ENCODE peak calls at places on chromosomes 3 and 15, in five cellular contexts. One of them, this sample, is unnamed.

GRCh38 chr3:127114337-127115070 is 78.4 kb upstream of the PRR23E start:
- DNase-seq in fibroblast of lung: no peak
- DNase-seq in neuronal stem cell: no peak
- DNase-seq in neural progenitor cell: no peak
- DNase-seq in mesenchymal stem cell: no peak
- DNase-seq in this sample: no peak

GRCh38 chr3:157782236-157782635 is 279.0 kb upstream of the VEPH1 start:
- DNase-seq in fibroblast of lung: peak
- DNase-seq in neuronal stem cell: no peak
- DNase-seq in neural progenitor cell: no peak
- DNase-seq in mesenchymal stem cell: no peak
- DNase-seq in this sample: no peak

GRCh38 chr3:122403489-122403888 is 12.4 kb downstream of the WDR5B start:
- DNase-seq in fibroblast of lung: peak
- DNase-seq in neuronal stem cell: no peak
- DNase-seq in neural progenitor cell: no peak
- DNase-seq in mesenchymal stem cell: no peak
- DNase-seq in this sample: no peak

GRCh38 chr3:119571688-119572087 is 7.6 kb upstream of the ADPRH start:
- DNase-seq in fibroblast of lung: no peak
- DNase-seq in neuronal stem cell: no peak
- DNase-seq in neural progenitor cell: no peak
- DNase-seq in mesenchymal stem cell: no peak
- DNase-seq in this sample: no peak

GRCh38 chr3:56133423-56133822 is 334.8 kb downstream of the ERC2 start:
- DNase-seq in fibroblast of lung: peak
- DNase-seq in neuronal stem cell: no peak
- DNase-seq in neural progenitor cell: no peak
- DNase-seq in mesenchymal stem cell: peak
- DNase-seq in this sample: no peak

GRCh38 chr15:68553994-68554715 is 24.6 kb upstream of the CORO2B start:
- DNase-seq in fibroblast of lung: peak
- DNase-seq in neuronal stem cell: peak
- DNase-seq in neural progenitor cell: peak
- DNase-seq in mesenchymal stem cell: peak
- DNase-seq in this sample: peak

GRCh38 chr3:151503074-151503473 is 42.2 kb upstream of the IGSF10 start:
- DNase-seq in fibroblast of lung: no peak
- DNase-seq in neuronal stem cell: no peak
- DNase-seq in neural progenitor cell: no peak
- DNase-seq in mesenchymal stem cell: no peak
- DNase-seq in this sample: no peak

GRCh38 chr15:48954538-48954937 is 9.2 kb downstream of the SHC4 start:
- DNase-seq in fibroblast of lung: peak
- DNase-seq in neuronal stem cell: no peak
- DNase-seq in neural progenitor cell: peak
- DNase-seq in mesenchymal stem cell: no peak
- DNase-seq in this sample: no peak

GRCh38 chr3:107942244-107942643 is 148.6 kb downstream of the CD47 start:
- DNase-seq in fibroblast of lung: peak
- DNase-seq in neuronal stem cell: no peak
- DNase-seq in neural progenitor cell: no peak
- DNase-seq in mesenchymal stem cell: no peak
- DNase-seq in this sample: no peak

GRCh38 chr15:78842519-78842918 is 30.2 kb upstream of the MORF4L1 start:
- DNase-seq in fibroblast of lung: no peak
- DNase-seq in neuronal stem cell: no peak
- DNase-seq in neural progenitor cell: no peak
- DNase-seq in mesenchymal stem cell: no peak
- DNase-seq in this sample: no peak

GRCh38 chr15:79170256-79170664 is 79.7 kb upstream of the RASGRF1 start:
- DNase-seq in fibroblast of lung: peak
- DNase-seq in neuronal stem cell: no peak
- DNase-seq in neural progenitor cell: no peak
- DNase-seq in mesenchymal stem cell: peak
- DNase-seq in this sample: peak

GRCh38 chr3:88005066-88005465 is 53.7 kb downstream of the CGGBP1 start:
- DNase-seq in fibroblast of lung: peak
- DNase-seq in neuronal stem cell: no peak
- DNase-seq in neural progenitor cell: peak
- DNase-seq in mesenchymal stem cell: peak
- DNase-seq in this sample: peak

GRCh38 chr3:15557511-15557946 is 36.0 kb upstream of the COLQ start:
- DNase-seq in fibroblast of lung: peak
- DNase-seq in neuronal stem cell: peak
- DNase-seq in neural progenitor cell: peak
- DNase-seq in mesenchymal stem cell: peak
- DNase-seq in this sample: peak

GRCh38 chr3:9399746-9400145 is 2.3 kb downstream of the SETD5 start:
- DNase-seq in fibroblast of lung: peak
- DNase-seq in neuronal stem cell: peak
- DNase-seq in neural progenitor cell: peak
- DNase-seq in mesenchymal stem cell: peak
- DNase-seq in this sample: peak

GRCh38 chr3:155572085-155572484 is 172.8 kb downstream of the PLCH1 start:
- DNase-seq in fibroblast of lung: peak
- DNase-seq in neuronal stem cell: no peak
- DNase-seq in neural progenitor cell: no peak
- DNase-seq in mesenchymal stem cell: peak
- DNase-seq in this sample: no peak

GRCh38 chr3:16247282-16248058 is 17.3 kb downstream of the DPH3 start:
- DNase-seq in fibroblast of lung: peak
- DNase-seq in neuronal stem cell: peak
- DNase-seq in neural progenitor cell: peak
- DNase-seq in mesenchymal stem cell: peak
- DNase-seq in this sample: peak

GRCh38 chr3:71511037-71511436 is 72.5 kb downstream of the FOXP1 start:
- DNase-seq in fibroblast of lung: peak
- DNase-seq in neuronal stem cell: no peak
- DNase-seq in neural progenitor cell: no peak
- DNase-seq in mesenchymal stem cell: peak
- DNase-seq in this sample: no peak

GRCh38 chr3:52190294-52190841 is 7.6 kb upstream of the ALAS1 start:
- DNase-seq in fibroblast of lung: peak
- DNase-seq in neuronal stem cell: no peak
- DNase-seq in neural progenitor cell: no peak
- DNase-seq in mesenchymal stem cell: peak
- DNase-seq in this sample: peak

GRCh38 chr15:50166216-50166615 is 15.8 kb upstream of the SLC27A2 start:
- DNase-seq in fibroblast of lung: peak
- DNase-seq in neuronal stem cell: no peak
- DNase-seq in neural progenitor cell: no peak
- DNase-seq in mesenchymal stem cell: peak
- DNase-seq in this sample: no peak

GRCh38 chr3:171159024-171159821 is 132.7 kb upstream of the SLC2A2 start:
- DNase-seq in fibroblast of lung: no peak
- DNase-seq in neuronal stem cell: no peak
- DNase-seq in neural progenitor cell: no peak
- DNase-seq in mesenchymal stem cell: no peak
- DNase-seq in this sample: peak

GRCh38 chr15:90375071-90375470 is 13.0 kb upstream of the IQGAP1 start:
- DNase-seq in fibroblast of lung: no peak
- DNase-seq in neuronal stem cell: no peak
- DNase-seq in neural progenitor cell: no peak
- DNase-seq in mesenchymal stem cell: no peak
- DNase-seq in this sample: no peak

GRCh38 chr15:29636140-29636539 is 186.1 kb downstream of the TJP1 start:
- DNase-seq in fibroblast of lung: no peak
- DNase-seq in neuronal stem cell: no peak
- DNase-seq in neural progenitor cell: no peak
- DNase-seq in mesenchymal stem cell: no peak
- DNase-seq in this sample: no peak

GRCh38 chr3:170387952-170388351 is 30.4 kb downstream of the SKIL start:
- DNase-seq in fibroblast of lung: peak
- DNase-seq in neuronal stem cell: no peak
- DNase-seq in neural progenitor cell: no peak
- DNase-seq in mesenchymal stem cell: peak
- DNase-seq in this sample: no peak

GRCh38 chr3:31704651-31705179 is 172.0 kb downstream of the STT3B start:
- DNase-seq in fibroblast of lung: peak
- DNase-seq in neuronal stem cell: no peak
- DNase-seq in neural progenitor cell: no peak
- DNase-seq in mesenchymal stem cell: peak
- DNase-seq in this sample: no peak

GRCh38 chr3:13473020-13473419 is 7.1 kb upstream of the HDAC11 start:
- DNase-seq in fibroblast of lung: no peak
- DNase-seq in neuronal stem cell: no peak
- DNase-seq in neural progenitor cell: no peak
- DNase-seq in mesenchymal stem cell: no peak
- DNase-seq in this sample: no peak

GRCh38 chr15:58549780-58550064 is 117.9 kb downstream of the LIPC start:
- DNase-seq in fibroblast of lung: no peak
- DNase-seq in neuronal stem cell: no peak
- DNase-seq in neural progenitor cell: no peak
- DNase-seq in mesenchymal stem cell: no peak
- DNase-seq in this sample: no peak

GRCh38 chr3:48564022-48564421 is 441 bp upstream of the UCN2 start:
- DNase-seq in fibroblast of lung: peak
- DNase-seq in neuronal stem cell: no peak
- DNase-seq in neural progenitor cell: no peak
- DNase-seq in mesenchymal stem cell: peak
- DNase-seq in this sample: no peak

GRCh38 chr15:78567541-78567940 is 2.2 kb downstream of the CHRNA5 start:
- DNase-seq in fibroblast of lung: no peak
- DNase-seq in neuronal stem cell: no peak
- DNase-seq in neural progenitor cell: no peak
- DNase-seq in mesenchymal stem cell: no peak
- DNase-seq in this sample: no peak

GRCh38 chr3:36729204-36730056 is 34.9 kb downstream of the DCLK3 start:
- DNase-seq in fibroblast of lung: peak
- DNase-seq in neuronal stem cell: peak
- DNase-seq in neural progenitor cell: peak
- DNase-seq in mesenchymal stem cell: peak
- DNase-seq in this sample: peak

GRCh38 chr3:98817546-98817945 is 54.4 kb downstream of the ST3GAL6 start:
- DNase-seq in fibroblast of lung: peak
- DNase-seq in neuronal stem cell: peak
- DNase-seq in neural progenitor cell: peak
- DNase-seq in mesenchymal stem cell: peak
- DNase-seq in this sample: peak

GRCh38 chr3:46380471-46381215 is 9.9 kb downstream of the CCR5 start:
- DNase-seq in fibroblast of lung: no peak
- DNase-seq in neuronal stem cell: no peak
- DNase-seq in neural progenitor cell: no peak
- DNase-seq in mesenchymal stem cell: no peak
- DNase-seq in this sample: no peak
- H2AFZ ChIP-seq in fibroblast of lung: no peak
- H2AFZ ChIP-seq in neuronal stem cell: no peak
- H2AFZ ChIP-seq in neural progenitor cell: no peak
- H2AFZ ChIP-seq in mesenchymal stem cell: no peak
- H2AFZ ChIP-seq in this sample: no peak

GRCh38 chr15:82113116-82113715 is 67.4 kb upstream of the MEX3B start:
- DNase-seq in fibroblast of lung: peak
- DNase-seq in neuronal stem cell: no peak
- DNase-seq in neural progenitor cell: no peak
- DNase-seq in mesenchymal stem cell: no peak
- DNase-seq in this sample: no peak

GRCh38 chr15:82108489-82109078 is 62.8 kb upstream of the MEX3B start:
- DNase-seq in fibroblast of lung: peak
- DNase-seq in neuronal stem cell: no peak
- DNase-seq in neural progenitor cell: peak
- DNase-seq in mesenchymal stem cell: peak
- DNase-seq in this sample: peak

GRCh38 chr15:82110144-82110543 is 64.3 kb upstream of the MEX3B start:
- DNase-seq in fibroblast of lung: no peak
- DNase-seq in neuronal stem cell: no peak
- DNase-seq in neural progenitor cell: no peak
- DNase-seq in mesenchymal stem cell: no peak
- DNase-seq in this sample: peak

GRCh38 chr15:82114660-82115059 is 68.8 kb upstream of the MEX3B start:
- DNase-seq in fibroblast of lung: no peak
- DNase-seq in neuronal stem cell: no peak
- DNase-seq in neural progenitor cell: no peak
- DNase-seq in mesenchymal stem cell: no peak
- DNase-seq in this sample: no peak

GRCh38 chr15:82111918-82112317 is 66.1 kb upstream of the MEX3B start:
- DNase-seq in fibroblast of lung: no peak
- DNase-seq in neuronal stem cell: no peak
- DNase-seq in neural progenitor cell: no peak
- DNase-seq in mesenchymal stem cell: no peak
- DNase-seq in this sample: no peak
- H2AFZ ChIP-seq in fibroblast of lung: no peak
- H2AFZ ChIP-seq in neuronal stem cell: no peak
- H2AFZ ChIP-seq in neural progenitor cell: no peak
- H2AFZ ChIP-seq in mesenchymal stem cell: no peak
- H2AFZ ChIP-seq in this sample: no peak

GRCh38 chr15:40072216-40072990 is 33.4 kb upstream of the SRP14 start:
- DNase-seq in fibroblast of lung: no peak
- DNase-seq in neuronal stem cell: no peak
- DNase-seq in neural progenitor cell: no peak
- DNase-seq in mesenchymal stem cell: no peak
- DNase-seq in this sample: no peak

GRCh38 chr15:40070608-40071218 is 31.7 kb upstream of the SRP14 start:
- DNase-seq in fibroblast of lung: no peak
- DNase-seq in neuronal stem cell: no peak
- DNase-seq in neural progenitor cell: no peak
- DNase-seq in mesenchymal stem cell: no peak
- DNase-seq in this sample: no peak

GRCh38 chr15:40067921-40068624 is 29.1 kb upstream of the SRP14 start:
- DNase-seq in fibroblast of lung: no peak
- DNase-seq in neuronal stem cell: no peak
- DNase-seq in neural progenitor cell: no peak
- DNase-seq in mesenchymal stem cell: no peak
- DNase-seq in this sample: no peak

GRCh38 chr15:40069178-40070165 is 30.5 kb upstream of the SRP14 start:
- DNase-seq in fibroblast of lung: peak
- DNase-seq in neuronal stem cell: no peak
- DNase-seq in neural progenitor cell: peak
- DNase-seq in mesenchymal stem cell: no peak
- DNase-seq in this sample: no peak

GRCh38 chr15:40070166-40070557 is 31.2 kb upstream of the SRP14 start:
- DNase-seq in fibroblast of lung: no peak
- DNase-seq in neuronal stem cell: no peak
- DNase-seq in neural progenitor cell: no peak
- DNase-seq in mesenchymal stem cell: no peak
- DNase-seq in this sample: no peak
- H2AFZ ChIP-seq in fibroblast of lung: no peak
- H2AFZ ChIP-seq in neuronal stem cell: peak
- H2AFZ ChIP-seq in neural progenitor cell: no peak
- H2AFZ ChIP-seq in mesenchymal stem cell: no peak
- H2AFZ ChIP-seq in this sample: no peak

DNA sequence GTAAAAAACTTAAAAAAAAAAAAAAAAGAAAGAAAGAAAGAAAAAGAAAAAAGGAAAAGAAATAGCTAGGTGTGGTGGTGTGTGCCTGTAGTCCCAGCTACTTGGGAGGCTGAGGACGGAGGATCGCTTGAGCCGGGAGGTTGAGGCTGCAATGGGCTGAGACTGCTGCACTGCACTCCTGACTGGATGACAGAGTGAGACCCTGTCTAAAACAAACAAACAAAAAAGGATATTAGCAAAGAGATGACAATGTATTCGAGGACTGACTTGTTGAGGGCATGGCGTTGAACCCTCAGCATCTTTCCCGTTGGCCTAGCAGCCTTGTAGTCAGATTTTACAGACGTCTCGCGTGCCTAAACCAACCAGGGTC is 602 bp upstream of the NIT2 start:
- DNase-seq in fibroblast of lung: no peak
- DNase-seq in neuronal stem cell: no peak
- DNase-seq in neural progenitor cell: no peak
- DNase-seq in mesenchymal stem cell: no peak
- DNase-seq in this sample: no peak
- H2AFZ ChIP-seq in fibroblast of lung: peak
- H2AFZ ChIP-seq in neuronal stem cell: peak
- H2AFZ ChIP-seq in neural progenitor cell: peak
- H2AFZ ChIP-seq in mesenchymal stem cell: peak
- H2AFZ ChIP-seq in this sample: peak